ENCODE peak calls at places on chromosomes 16 and 17, in five cellular contexts. H, O, Q, N and K are unnamed samples. For H3K4me1, the result is how much of the 10 kb centered on the place peaks cover.

GRCh38 chr17:82972836-82973372 is 106.5 kb upstream of the METRNL start:
- DNase-seq in H (no peak), O (no peak), Q (no peak), N (no peak), K (no peak)

GRCh38 chr17:60685437-60685836 is 7.8 kb downstream of the BCAS3 start:
- DNase-seq in H (no peak), O (no peak), Q (no peak), N (no peak), K (no peak)

GRCh38 chr17:2087597-2088211 is 32.8 kb downstream of the HIC1 start:
- DNase-seq in H (peak), O (no peak), Q (peak), N (no peak), K (peak)

GRCh38 chr16:17481741-17482140 is 11.0 kb upstream of the XYLT1 start:
- DNase-seq in H (no peak), O (no peak), Q (no peak), N (no peak), K (no peak)

GRCh38 chr17:48825446-48826381 is 5.1 kb upstream of the CALCOCO2 start:
- DNase-seq in H (no peak), O (no peak), Q (peak), N (no peak), K (no peak)

GRCh38 chr16:22225060-22225459 is 19.0 kb downstream of the EEF2K start:
- DNase-seq in H (no peak), O (peak), Q (no peak), N (no peak), K (no peak)

GRCh38 chr17:73639926-73640325 is 4.3 kb downstream of the SDK2 start:
- DNase-seq in H (no peak), O (no peak), Q (peak), N (no peak), K (peak)

GRCh38 chr17:68428498-68429172 is 28.7 kb downstream of the WIPI1 start:
- DNase-seq in H (no peak), O (no peak), Q (no peak), N (no peak), K (peak)

GRCh38 chr16:67173808-67174705 is 3.7 kb downstream of the NOL3 start:
- DNase-seq in H (peak), O (peak), Q (peak), N (peak), K (peak)

GRCh38 chr16:15913046-15913698 is 24.8 kb upstream of the CEP20 start:
- DNase-seq in H (no peak), O (no peak), Q (peak), N (no peak), K (no peak)

GRCh38 chr17:19019041-19019941 is 14.7 kb upstream of the FAM83G start:
- DNase-seq in H (peak), O (no peak), Q (no peak), N (no peak), K (peak)

GRCh38 chr16:54194008-54194731 is 92.4 kb downstream of the IRX3 start:
- DNase-seq in H (peak), O (peak), Q (no peak), N (peak), K (no peak)

GRCh38 chr16:31277659-31278260 is 18.0 kb downstream of the ITGAM start:
- DNase-seq in H (no peak), O (no peak), Q (no peak), N (no peak), K (peak)

GRCh38 chr17:28746611-28747045 is 2.8 kb downstream of the TRAF4 start:
- DNase-seq in H (peak), O (no peak), Q (peak), N (peak), K (peak)

GRCh38 chr16:73021866-73022495 is 25.9 kb downstream of the ZFHX3 start:
- DNase-seq in H (no peak), O (no peak), Q (no peak), N (no peak), K (no peak)

GRCh38 chr16:3187798-3188674 is at the start of gene OR1F1:
- DNase-seq in H (no peak), O (no peak), Q (peak), N (peak), K (peak)

GRCh38 chr16:49514391-49514980 is 140.9 kb downstream of the C16orf78 start:
- DNase-seq in H (no peak), O (no peak), Q (no peak), N (peak), K (peak)

GRCh38 chr16:57629516-57630401 is 1.3 kb downstream of the ADGRG1 start:
- DNase-seq in H (no peak), O (no peak), Q (no peak), N (no peak), K (no peak)

GRCh38 chr17:49106366-49107210 is 26.0 kb upstream of the B4GALNT2 start:
- DNase-seq in H (no peak), O (no peak), Q (peak), N (no peak), K (no peak)

GRCh38 chr17:8081876-8082275 is 5.6 kb downstream of the ALOX12B start:
- DNase-seq in H (no peak), O (no peak), Q (no peak), N (no peak), K (peak)

GRCh38 chr17:37259030-37259735 is 116.6 kb upstream of the C17orf78 start:
- DNase-seq in H (no peak), O (no peak), Q (peak), N (no peak), K (no peak)

GRCh38 chr16:29900102-29900887 is at the start of gene ASPHD1:
- DNase-seq in H (peak), O (peak), Q (peak), N (peak), K (peak)

GRCh38 chr17:19313746-19314651 is 48.5 kb downstream of the B9D1 start:
- DNase-seq in H (no peak), O (no peak), Q (no peak), N (no peak), K (peak)

GRCh38 chr16:9943121-9943520 is 239.1 kb downstream of the GRIN2A start:
- DNase-seq in H (no peak), O (no peak), Q (no peak), N (no peak), K (no peak)

DNA sequence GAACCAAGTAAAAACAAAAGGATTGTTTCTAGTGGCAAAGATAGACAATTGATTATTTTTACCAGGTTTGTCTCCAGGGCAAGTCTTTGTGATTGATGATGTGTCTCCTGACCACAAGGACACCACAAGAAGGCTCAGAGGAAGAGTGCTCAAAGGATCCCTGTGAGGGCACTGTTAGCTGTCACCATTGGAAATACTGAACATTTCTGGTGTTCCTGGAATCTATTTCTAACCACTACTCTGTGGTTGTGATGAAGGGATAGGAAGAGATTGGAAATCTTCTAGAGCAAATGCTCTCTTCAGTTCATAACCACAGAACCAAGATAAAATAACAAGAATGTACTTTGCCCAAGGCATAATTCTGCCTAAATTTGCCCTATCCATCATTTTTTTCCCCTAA is 15.3 kb downstream of the RNF43 start:
- DNase-seq in H (no peak), O (no peak), Q (peak), N (no peak), K (no peak)
- H3K4me1 ChIP-seq in H (under half), O (under half), Q (under half), N (under half), K (under half)

GRCh38 chr17:17151055-17151454 is 55.1 kb downstream of the PLD6 start:
- DNase-seq in H (no peak), O (no peak), Q (peak), N (no peak), K (no peak)

GRCh38 chr17:17151541-17151940 is 54.6 kb downstream of the PLD6 start:
- DNase-seq in H (no peak), O (no peak), Q (no peak), N (no peak), K (no peak)

GRCh38 chr17:17150450-17150804 is 55.7 kb downstream of the PLD6 start:
- DNase-seq in H (no peak), O (no peak), Q (peak), N (no peak), K (no peak)

GRCh38 chr17:17147821-17148220 is 58.3 kb downstream of the PLD6 start:
- DNase-seq in H (no peak), O (no peak), Q (no peak), N (no peak), K (no peak)

DNA sequence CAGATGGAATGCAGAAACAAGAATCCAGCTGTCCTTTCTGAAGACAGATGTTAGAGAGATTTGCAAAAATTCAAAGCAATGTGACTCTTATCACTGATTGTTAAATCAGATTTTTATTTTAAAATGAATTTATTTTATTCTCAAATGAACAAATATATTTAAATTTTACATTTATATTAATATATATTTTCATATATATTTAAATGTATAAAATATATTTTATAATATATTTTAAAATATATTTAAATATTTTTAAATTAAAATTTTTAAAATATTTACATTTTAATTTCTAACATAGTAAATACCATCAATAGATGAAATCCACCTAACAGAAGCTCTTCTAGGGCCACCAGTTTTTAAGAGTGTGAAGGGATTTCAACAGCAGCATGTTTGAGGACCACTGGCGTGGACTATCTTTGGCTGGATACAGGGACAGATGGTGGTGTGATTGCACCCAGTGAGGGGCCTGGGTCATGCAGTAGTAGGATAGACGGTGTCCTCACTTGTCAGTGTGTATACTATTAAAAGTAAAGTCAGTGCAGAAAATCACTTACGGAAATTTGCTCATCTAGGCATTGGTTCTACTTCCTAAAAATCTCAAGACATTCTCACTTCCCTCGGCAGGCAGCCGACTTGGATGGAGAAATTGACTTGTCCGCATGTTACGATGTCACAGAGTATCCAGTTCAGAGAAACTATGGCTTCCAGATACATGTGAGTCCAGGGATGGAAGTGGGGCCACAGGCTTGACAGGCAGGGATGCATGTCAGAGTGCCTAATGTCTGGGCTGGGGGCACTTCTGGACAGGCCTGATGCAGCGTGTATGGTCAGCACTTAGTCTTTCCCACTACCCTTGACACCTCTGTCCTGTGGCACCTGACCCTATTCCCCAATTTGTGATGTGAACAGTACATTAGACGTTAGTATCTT is 56.3 kb downstream of the PLD6 start:
- DNase-seq in H (no peak), O (no peak), Q (peak), N (no peak), K (no peak)
- H3K4me3 ChIP-seq in H (no peak), O (no peak), Q (no peak), N (no peak), K (no peak)

GRCh38 chr17:54736573-54736972 is 164.1 kb upstream of the TOM1L1 start:
- DNase-seq in H (no peak), O (no peak), Q (no peak), N (no peak), K (no peak)
- H3K4me1 ChIP-seq in H (under half), O (under half), Q (under half), N (under half), K (under half)

GRCh38 chr16:83967838-83968482 is at the start of gene NECAB2:
- DNase-seq in H (peak), O (no peak), Q (no peak), N (peak), K (peak)
- H3K4me3 ChIP-seq in H (peak), O (peak), Q (no peak), N (peak), K (no peak)

GRCh38 chr16:69922200-69922599 is 28.9 kb upstream of the CLEC18A start:
- DNase-seq in H (no peak), O (no peak), Q (no peak), N (no peak), K (no peak)
- H3K4me1 ChIP-seq in H (under half), O (under half), Q (under half), N (under half), K (under half)

GRCh38 chr17:44004761-44005526 is 522 bp downstream of the NAGS start:
- DNase-seq in H (peak), O (no peak), Q (peak), N (peak), K (peak)
- H3K4me3 ChIP-seq in H (peak), O (peak), Q (peak), N (peak), K (peak)

GRCh38 chr16:85580684-85581083 is 32.4 kb upstream of the GSE1 start:
- DNase-seq in H (no peak), O (no peak), Q (no peak), N (no peak), K (no peak)
- H3K4me1 ChIP-seq in H (under half), O (under half), Q (under half), N (half or more), K (half or more)

GRCh38 chr16:13436641-13437423 is 483.1 kb upstream of the ERCC4 start:
- DNase-seq in H (no peak), O (no peak), Q (peak), N (no peak), K (no peak)
- H3K4me3 ChIP-seq in H (no peak), O (no peak), Q (no peak), N (no peak), K (no peak)

GRCh38 chr17:78053777-78054468 is 74.6 kb downstream of the TMC6 start:
- DNase-seq in H (no peak), O (no peak), Q (no peak), N (no peak), K (no peak)
- H3K4me1 ChIP-seq in H (under half), O (under half), Q (under half), N (under half), K (under half)

GRCh38 chr17:63477471-63478440 is 895 bp downstream of the ACE start:
- DNase-seq in H (no peak), O (no peak), Q (peak), N (no peak), K (no peak)
- H3K4me3 ChIP-seq in H (peak), O (peak), Q (peak), N (peak), K (peak)